ENCODE peak calls at places on chromosomes 13 and 19, in eight cellular contexts. J, Y, V, Z, S, R, K and C are unnamed samples.

GRCh38 chr19:47444388-47444821 is 25.1 kb upstream of the MEIS3 start:
- DNase-seq in S (no peak), Y (peak; percentile 69), V (no peak), R (no peak), J (no peak), K (no peak), Z (no peak), C (no peak)

GRCh38 chr19:51440846-51441409 is 17.3 kb downstream of the SIGLEC8 start:
- DNase-seq in S (no peak), Y (no peak), Z (peak; percentile 70), R (no peak), V (no peak), K (no peak), J (no peak), C (no peak)

GRCh38 chr13:24613755-24614154 is 66.5 kb upstream of the ATP12A start:
- DNase-seq in S (no peak), Z (no peak), J (no peak), Y (peak; percentile 44), K (no peak), R (no peak), V (no peak), C (no peak)

GRCh38 chr13:24159362-24159761 is 1.2 kb upstream of the SPATA13 start:
- DNase-seq in R (no peak), V (no peak), K (no peak), Z (no peak), J (no peak), S (no peak), Y (no peak), C (no peak)

GRCh38 chr13:50400930-50401553 is 385.8 kb downstream of the KCNRG start:
- DNase-seq in J (no peak), K (no peak), R (no peak), Z (no peak), V (no peak), Y (no peak), S (no peak), C (no peak)

GRCh38 chr19:10214784-10215183 is 16.3 kb downstream of the S1PR2 start:
- DNase-seq in J (no peak), R (no peak), Y (no peak), K (no peak), V (no peak), S (no peak), Z (no peak), C (no peak)

GRCh38 chr19:54373781-54374266 is 9.1 kb upstream of the LAIR1 start:
- DNase-seq in Z (peak; percentile 66), Y (no peak), S (no peak), R (no peak), K (no peak), V (no peak), J (no peak), C (no peak)

GRCh38 chr19:32691952-32692726 is 518 bp downstream of the NUDT19 start:
- DNase-seq in J (no peak), V (peak; percentile 81), K (no peak), Z (peak; percentile 76), Y (peak; percentile 92), S (peak; percentile 66), R (peak; percentile 42), C (peak; percentile 70)

GRCh38 chr13:94325660-94326059 is 153.8 kb downstream of the DCT start:
- DNase-seq in Y (no peak), S (no peak), V (no peak), Z (no peak), J (no peak), K (no peak), R (no peak), C (no peak)

GRCh38 chr13:49587311-49587847 is 2.0 kb upstream of the RCBTB1 start:
- DNase-seq in J (no peak), Z (no peak), Y (no peak), K (no peak), V (no peak), S (no peak), R (no peak), C (no peak)

GRCh38 chr19:2079865-2080301 is 16.2 kb downstream of the MOB3A start:
- DNase-seq in K (no peak), R (no peak), V (peak; percentile 26), Y (peak; percentile 72), S (no peak), Z (no peak), J (no peak), C (no peak)
- TF ChIP-seq POLR2AphosphoS5 in K (no peak), R (no peak), V (no peak), Y (no peak), S (no peak), Z (no peak), J (no peak), C (no peak)

GRCh38 chr19:58277748-58278147 is 1.0 kb upstream of the ZNF8 start:
- DNase-seq in Z (no peak), Y (no peak), J (no peak), R (no peak), V (no peak), K (no peak), S (no peak), C (no peak)

GRCh38 chr19:58277197-58277596 is 1.6 kb upstream of the ZNF8 start:
- DNase-seq in R (no peak), J (no peak), Z (no peak), Y (no peak), S (no peak), V (no peak), K (no peak), C (no peak)

GRCh38 chr19:58278156-58279041 is at the start of gene ZNF8:
- DNase-seq in Z (peak; percentile 98), K (peak; percentile 93), Y (peak; percentile 97), S (peak; percentile 98), V (peak; percentile 98), J (peak; percentile 93), R (peak; percentile 95), C (peak; percentile 96)

GRCh38 chr19:58274771-58275199 is 4.0 kb upstream of the ZNF8 start:
- DNase-seq in Y (no peak), R (no peak), K (no peak), Z (no peak), V (no peak), J (no peak), S (no peak), C (no peak)

DNA sequence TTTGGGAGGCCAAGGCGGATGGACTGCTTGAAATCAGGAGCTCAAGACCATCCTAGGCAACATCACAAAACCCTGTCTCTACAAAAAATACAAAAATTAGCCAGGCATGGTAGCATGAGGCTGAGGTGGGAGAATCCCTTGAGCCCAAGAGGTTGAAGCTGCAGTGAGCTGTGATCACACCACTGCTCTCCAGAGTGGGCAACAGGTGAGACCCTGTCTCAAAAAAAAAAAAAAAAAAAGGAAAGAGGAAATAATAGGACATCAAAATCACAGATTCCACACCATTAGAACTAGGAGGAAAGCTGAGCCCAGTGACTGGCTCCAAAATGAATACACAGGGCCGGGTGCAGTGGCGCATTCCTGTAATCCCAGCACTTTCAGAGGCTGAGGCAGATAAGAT is 3.2 kb upstream of the ZNF8 start:
- DNase-seq in V (no peak), Y (no peak), J (no peak), S (no peak), R (no peak), K (no peak), Z (no peak), C (no peak)
- H3K9me3 ChIP-seq in V (peaks cover 13% of the 10 kb centered on the region), Y (peaks cover 52% of the 10 kb centered on the region), J (peaks cover 65% of the 10 kb centered on the region), S (peaks cover 53% of the 10 kb centered on the region), R (no peaks in the 10 kb centered on the region), K (peaks cover 18% of the 10 kb centered on the region), Z (peaks cover 38% of the 10 kb centered on the region), C (peaks cover 51% of the 10 kb centered on the region)

GRCh38 chr19:3176715-3177501 is 1.7 kb upstream of the S1PR4 start:
- DNase-seq in Z (no peak), Y (peak; percentile 45), V (no peak), J (no peak), S (peak; percentile 71), K (no peak), R (no peak), C (peak; percentile 69)

GRCh38 chr19:3179739-3180293 is 1.2 kb downstream of the S1PR4 start:
- DNase-seq in K (no peak), V (no peak), J (no peak), Y (peak; percentile 80), R (no peak), S (no peak), Z (no peak), C (no peak)

GRCh38 chr19:3178377-3178972 is at the start of gene S1PR4:
- DNase-seq in J (no peak), V (no peak), Y (no peak), Z (no peak), R (no peak), K (no peak), S (peak; percentile 33), C (no peak)

GRCh38 chr19:3175761-3176714 is 2.5 kb upstream of the S1PR4 start:
- DNase-seq in R (peak; percentile 83), Y (peak; percentile 32), V (no peak), K (no peak), Z (no peak), S (peak; percentile 87), J (peak; percentile 55), C (peak; percentile 90)

DNA sequence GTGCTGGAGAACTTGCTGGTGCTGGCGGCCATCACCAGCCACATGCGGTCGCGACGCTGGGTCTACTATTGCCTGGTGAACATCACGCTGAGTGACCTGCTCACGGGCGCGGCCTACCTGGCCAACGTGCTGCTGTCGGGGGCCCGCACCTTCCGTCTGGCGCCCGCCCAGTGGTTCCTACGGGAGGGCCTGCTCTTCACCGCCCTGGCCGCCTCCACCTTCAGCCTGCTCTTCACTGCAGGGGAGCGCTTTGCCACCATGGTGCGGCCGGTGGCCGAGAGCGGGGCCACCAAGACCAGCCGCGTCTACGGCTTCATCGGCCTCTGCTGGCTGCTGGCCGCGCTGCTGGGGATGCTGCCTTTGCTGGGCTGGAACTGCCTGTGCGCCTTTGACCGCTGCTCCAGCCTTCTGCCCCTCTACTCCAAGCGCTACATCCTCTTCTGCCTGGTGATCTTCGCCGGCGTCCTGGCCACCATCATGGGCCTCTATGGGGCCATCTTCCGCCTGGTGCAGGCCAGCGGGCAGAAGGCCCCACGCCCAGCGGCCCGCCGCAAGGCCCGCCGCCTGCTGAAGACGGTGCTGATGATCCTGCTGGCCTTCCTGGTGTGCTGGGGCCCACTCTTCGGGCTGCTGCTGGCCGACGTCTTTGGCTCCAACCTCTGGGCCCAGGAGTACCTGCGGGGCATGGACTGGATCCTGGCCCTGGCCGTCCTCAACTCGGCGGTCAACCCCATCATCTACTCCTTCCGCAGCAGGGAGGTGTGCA is 587 bp downstream of the S1PR4 start:
- DNase-seq in Z (no peak), Y (peak; percentile 89), V (no peak), J (no peak), K (no peak), R (no peak), S (no peak), C (no peak)
- H3K4me3 ChIP-seq in Z (peak overlapping the region; percentile 18), Y (peak overlapping the region; percentile 48), V (no peak overlapping the region), J (peak overlapping the region; percentile 51), K (no peak overlapping the region), R (no peak overlapping the region), S (peak overlapping the region; percentile 40), C (peak overlapping the region; percentile 46)

DNA sequence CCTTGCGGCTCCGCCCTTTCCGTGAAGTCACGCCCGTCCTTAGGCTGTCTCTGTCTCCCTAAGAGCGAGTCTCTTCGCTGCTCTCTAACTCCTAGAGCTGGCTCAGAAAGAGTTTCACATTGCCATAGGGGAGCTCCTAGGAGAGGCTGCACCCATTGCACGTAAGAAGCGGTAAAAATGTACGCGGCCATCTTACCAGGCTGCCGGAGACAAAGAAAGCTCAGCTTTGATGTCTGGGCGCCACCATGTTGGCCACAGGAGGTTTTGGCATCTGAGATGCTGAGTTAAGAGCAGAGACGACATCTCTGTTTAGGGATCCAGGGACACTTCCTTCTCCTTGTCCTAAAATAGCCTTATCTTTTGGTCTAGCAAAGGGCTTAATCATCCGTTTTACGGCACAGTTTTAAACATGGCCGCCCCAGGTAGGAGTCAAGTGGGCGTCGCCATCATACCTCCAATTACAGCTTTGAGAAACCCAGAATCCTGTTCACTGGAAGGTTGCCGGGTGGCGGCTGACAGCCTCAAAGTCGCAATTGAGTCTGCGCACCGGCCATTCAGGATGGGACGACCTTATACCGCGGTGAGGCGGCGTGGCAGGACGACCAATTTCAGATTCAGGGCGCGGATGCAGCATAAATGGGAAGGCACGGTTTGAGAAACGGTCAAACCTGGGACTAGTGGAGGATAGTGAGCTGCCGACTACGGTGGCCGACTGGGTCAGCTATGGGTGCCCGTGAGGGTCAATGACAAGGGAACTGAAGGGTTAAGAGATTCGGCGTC is at the start of gene ZNF793:
- DNase-seq in Y (peak; percentile 58), R (peak; percentile 87), K (peak; percentile 82), S (peak; percentile 81), V (peak; percentile 75), Z (peak; percentile 90), J (peak; percentile 82), C (peak; percentile 75)
- TF ChIP-seq POLR2AphosphoS5 in Y (peak; percentile 21), R (peak; percentile 61), K (peak; percentile 80), S (peak; percentile 67), V (peak; percentile 93), Z (peak; percentile 72), J (peak; percentile 55), C (peak; percentile 55)